ENCODE peak calls at places on chromosomes 5 and 9, in five cellular contexts. One of them, this sample, is unnamed.

GRCh38 chr5:36570696-36571095 is 35.7 kb upstream of the SLC1A3 start:
- DNase-seq in transverse colon: no peak
- DNase-seq in GM04504: no peak
- DNase-seq in activated T-cell treated with anti-CD3 and anti-CD28 coated beads, Interleukin-2, amount 50 U/mL, for 72 hours: no peak
- DNase-seq in NCI-H1417 treated with DMSO at 0.1 percent for 48 hours: no peak
- DNase-seq in this sample: no peak

GRCh38 chr5:96933764-96934163 is 2.1 kb upstream of the LNPEP start:
- DNase-seq in transverse colon: no peak
- DNase-seq in GM04504: no peak
- DNase-seq in activated T-cell treated with anti-CD3 and anti-CD28 coated beads, Interleukin-2, amount 50 U/mL, for 72 hours: no peak
- DNase-seq in NCI-H1417 treated with DMSO at 0.1 percent for 48 hours: no peak
- DNase-seq in this sample: no peak

GRCh38 chr9:106575903-106576755 is 286.8 kb upstream of the ZNF462 start:
- DNase-seq in transverse colon: no peak
- DNase-seq in GM04504: no peak
- DNase-seq in activated T-cell treated with anti-CD3 and anti-CD28 coated beads, Interleukin-2, amount 50 U/mL, for 72 hours: no peak
- DNase-seq in NCI-H1417 treated with DMSO at 0.1 percent for 48 hours: no peak
- DNase-seq in this sample: no peak

GRCh38 chr5:61167382-61167781 is 5.1 kb upstream of the SMIM15 start:
- DNase-seq in transverse colon: peak
- DNase-seq in GM04504: peak
- DNase-seq in activated T-cell treated with anti-CD3 and anti-CD28 coated beads, Interleukin-2, amount 50 U/mL, for 72 hours: no peak
- DNase-seq in NCI-H1417 treated with DMSO at 0.1 percent for 48 hours: no peak
- DNase-seq in this sample: no peak

GRCh38 chr5:149273950-149274349 is 2.3 kb downstream of the AFAP1L1 start:
- DNase-seq in transverse colon: no peak
- DNase-seq in GM04504: no peak
- DNase-seq in activated T-cell treated with anti-CD3 and anti-CD28 coated beads, Interleukin-2, amount 50 U/mL, for 72 hours: no peak
- DNase-seq in NCI-H1417 treated with DMSO at 0.1 percent for 48 hours: no peak
- DNase-seq in this sample: no peak

GRCh38 chr5:41747291-41747690 is 122.9 kb downstream of the OXCT1 start:
- DNase-seq in transverse colon: no peak
- DNase-seq in GM04504: no peak
- DNase-seq in activated T-cell treated with anti-CD3 and anti-CD28 coated beads, Interleukin-2, amount 50 U/mL, for 72 hours: no peak
- DNase-seq in NCI-H1417 treated with DMSO at 0.1 percent for 48 hours: no peak
- DNase-seq in this sample: no peak

GRCh38 chr9:113296796-113297558 is 6.2 kb downstream of the RNF183 start:
- DNase-seq in transverse colon: no peak
- DNase-seq in GM04504: no peak
- DNase-seq in activated T-cell treated with anti-CD3 and anti-CD28 coated beads, Interleukin-2, amount 50 U/mL, for 72 hours: no peak
- DNase-seq in NCI-H1417 treated with DMSO at 0.1 percent for 48 hours: no peak
- DNase-seq in this sample: no peak

GRCh38 chr9:79195904-79196303 is 375.9 kb upstream of the TLE4 start:
- DNase-seq in transverse colon: no peak
- DNase-seq in GM04504: peak
- DNase-seq in activated T-cell treated with anti-CD3 and anti-CD28 coated beads, Interleukin-2, amount 50 U/mL, for 72 hours: no peak
- DNase-seq in NCI-H1417 treated with DMSO at 0.1 percent for 48 hours: no peak
- DNase-seq in this sample: no peak

GRCh38 chr9:95261890-95262289 is 55.6 kb downstream of the FANCC start:
- DNase-seq in transverse colon: no peak
- DNase-seq in GM04504: no peak
- DNase-seq in activated T-cell treated with anti-CD3 and anti-CD28 coated beads, Interleukin-2, amount 50 U/mL, for 72 hours: no peak
- DNase-seq in NCI-H1417 treated with DMSO at 0.1 percent for 48 hours: no peak
- DNase-seq in this sample: no peak

GRCh38 chr5:140242099-140242498 is 60.8 kb downstream of the PFDN1 start:
- DNase-seq in transverse colon: no peak
- DNase-seq in GM04504: no peak
- DNase-seq in activated T-cell treated with anti-CD3 and anti-CD28 coated beads, Interleukin-2, amount 50 U/mL, for 72 hours: no peak
- DNase-seq in NCI-H1417 treated with DMSO at 0.1 percent for 48 hours: no peak
- DNase-seq in this sample: no peak

GRCh38 chr5:142435410-142436115 is 110.7 kb upstream of the SPRY4 start:
- DNase-seq in transverse colon: no peak
- DNase-seq in GM04504: no peak
- DNase-seq in activated T-cell treated with anti-CD3 and anti-CD28 coated beads, Interleukin-2, amount 50 U/mL, for 72 hours: no peak
- DNase-seq in NCI-H1417 treated with DMSO at 0.1 percent for 48 hours: no peak
- DNase-seq in this sample: no peak

GRCh38 chr9:112925058-112925641 is 34.5 kb upstream of the SLC46A2 start:
- DNase-seq in transverse colon: no peak
- DNase-seq in GM04504: peak
- DNase-seq in activated T-cell treated with anti-CD3 and anti-CD28 coated beads, Interleukin-2, amount 50 U/mL, for 72 hours: peak
- DNase-seq in NCI-H1417 treated with DMSO at 0.1 percent for 48 hours: peak
- DNase-seq in this sample: no peak

GRCh38 chr9:86599565-86599964 is 245.4 kb upstream of the TUT7 start:
- DNase-seq in transverse colon: no peak
- DNase-seq in GM04504: no peak
- DNase-seq in activated T-cell treated with anti-CD3 and anti-CD28 coated beads, Interleukin-2, amount 50 U/mL, for 72 hours: no peak
- DNase-seq in NCI-H1417 treated with DMSO at 0.1 percent for 48 hours: no peak
- DNase-seq in this sample: no peak

GRCh38 chr9:37509536-37509935 is 23.8 kb downstream of the POLR1E start:
- DNase-seq in transverse colon: no peak
- DNase-seq in GM04504: no peak
- DNase-seq in activated T-cell treated with anti-CD3 and anti-CD28 coated beads, Interleukin-2, amount 50 U/mL, for 72 hours: no peak
- DNase-seq in NCI-H1417 treated with DMSO at 0.1 percent for 48 hours: no peak
- DNase-seq in this sample: no peak

GRCh38 chr5:157389103-157389502 is 70.9 kb upstream of the NIPAL4 start:
- DNase-seq in transverse colon: no peak
- DNase-seq in GM04504: no peak
- DNase-seq in activated T-cell treated with anti-CD3 and anti-CD28 coated beads, Interleukin-2, amount 50 U/mL, for 72 hours: no peak
- DNase-seq in NCI-H1417 treated with DMSO at 0.1 percent for 48 hours: no peak
- DNase-seq in this sample: no peak

GRCh38 chr9:16544842-16545241 is 325.6 kb downstream of the BNC2 start:
- DNase-seq in transverse colon: no peak
- DNase-seq in GM04504: no peak
- DNase-seq in activated T-cell treated with anti-CD3 and anti-CD28 coated beads, Interleukin-2, amount 50 U/mL, for 72 hours: no peak
- DNase-seq in NCI-H1417 treated with DMSO at 0.1 percent for 48 hours: no peak
- DNase-seq in this sample: no peak

GRCh38 chr9:136437839-136438547 is 1.7 kb downstream of the INPP5E start:
- DNase-seq in transverse colon: no peak
- DNase-seq in GM04504: peak
- DNase-seq in activated T-cell treated with anti-CD3 and anti-CD28 coated beads, Interleukin-2, amount 50 U/mL, for 72 hours: no peak
- DNase-seq in NCI-H1417 treated with DMSO at 0.1 percent for 48 hours: no peak
- DNase-seq in this sample: no peak

GRCh38 chr9:123642291-123643278 is 286.6 kb downstream of the CRB2 start:
- DNase-seq in transverse colon: peak
- DNase-seq in GM04504: no peak
- DNase-seq in activated T-cell treated with anti-CD3 and anti-CD28 coated beads, Interleukin-2, amount 50 U/mL, for 72 hours: no peak
- DNase-seq in NCI-H1417 treated with DMSO at 0.1 percent for 48 hours: peak
- DNase-seq in this sample: no peak

GRCh38 chr5:148826082-148826971 is at the start of gene ADRB2:
- DNase-seq in transverse colon: peak
- DNase-seq in GM04504: peak
- DNase-seq in activated T-cell treated with anti-CD3 and anti-CD28 coated beads, Interleukin-2, amount 50 U/mL, for 72 hours: peak
- DNase-seq in NCI-H1417 treated with DMSO at 0.1 percent for 48 hours: peak
- DNase-seq in this sample: peak

GRCh38 chr9:129166962-129167557 is 11.0 kb downstream of the IER5L start:
- DNase-seq in transverse colon: peak
- DNase-seq in GM04504: peak
- DNase-seq in activated T-cell treated with anti-CD3 and anti-CD28 coated beads, Interleukin-2, amount 50 U/mL, for 72 hours: no peak
- DNase-seq in NCI-H1417 treated with DMSO at 0.1 percent for 48 hours: peak
- DNase-seq in this sample: peak

GRCh38 chr9:128325629-128326028 is 3.0 kb downstream of the COQ4 start:
- DNase-seq in transverse colon: no peak
- DNase-seq in GM04504: no peak
- DNase-seq in activated T-cell treated with anti-CD3 and anti-CD28 coated beads, Interleukin-2, amount 50 U/mL, for 72 hours: no peak
- DNase-seq in NCI-H1417 treated with DMSO at 0.1 percent for 48 hours: no peak
- DNase-seq in this sample: peak

GRCh38 chr5:73796164-73797141 is 170.5 kb downstream of the ARHGEF28 start:
- DNase-seq in transverse colon: no peak
- DNase-seq in GM04504: peak
- DNase-seq in activated T-cell treated with anti-CD3 and anti-CD28 coated beads, Interleukin-2, amount 50 U/mL, for 72 hours: peak
- DNase-seq in NCI-H1417 treated with DMSO at 0.1 percent for 48 hours: no peak
- DNase-seq in this sample: peak

GRCh38 chr5:378301-378891 is 56.9 kb downstream of the AHRR start:
- DNase-seq in transverse colon: peak
- DNase-seq in GM04504: no peak
- DNase-seq in activated T-cell treated with anti-CD3 and anti-CD28 coated beads, Interleukin-2, amount 50 U/mL, for 72 hours: peak
- DNase-seq in NCI-H1417 treated with DMSO at 0.1 percent for 48 hours: no peak
- DNase-seq in this sample: no peak

GRCh38 chr5:101989659-101990058 is 306.4 kb downstream of the SLCO4C1 start:
- DNase-seq in transverse colon: no peak
- DNase-seq in GM04504: no peak
- DNase-seq in activated T-cell treated with anti-CD3 and anti-CD28 coated beads, Interleukin-2, amount 50 U/mL, for 72 hours: no peak
- DNase-seq in NCI-H1417 treated with DMSO at 0.1 percent for 48 hours: no peak
- DNase-seq in this sample: no peak

This sample was measured in right lobe of liver.